ENCODE peak calls at places on chromosomes 16 and 17, in six cellular contexts. J, A, W, K, X and V are unnamed samples.

GRCh38 chr16:70676571-70677498 is 9.0 kb downstream of the MTSS2 start:
- DNase-seq in A (no peak), W (no peak), K (no peak), J (no peak), X (no peak), V (no peak)

GRCh38 chr17:46736100-46736499 is 82.4 kb downstream of the WNT3 start:
- DNase-seq in W (no peak), X (no peak), A (no peak), J (no peak), K (no peak), V (no peak)

GRCh38 chr16:10386517-10387377 is 886 bp downstream of the ATF7IP2 start:
- DNase-seq in X (no peak), W (peak), A (no peak), K (no peak), J (no peak), V (no peak)

GRCh38 chr16:16045311-16045710 is 95.9 kb downstream of the ABCC1 start:
- DNase-seq in K (no peak), J (no peak), X (no peak), A (no peak), W (no peak), V (no peak)

GRCh38 chr17:42018339-42018738 is 1.1 kb upstream of the DNAJC7 start:
- DNase-seq in X (no peak), A (no peak), K (no peak), J (no peak), W (no peak), V (no peak)

GRCh38 chr17:75561927-75562603 is 25.5 kb upstream of the MYO15B start:
- DNase-seq in K (peak), A (peak), J (no peak), X (no peak), W (no peak), V (no peak)

GRCh38 chr16:3838600-3839401 is 41.7 kb downstream of the CREBBP start:
- DNase-seq in W (no peak), A (no peak), K (no peak), X (no peak), J (no peak), V (no peak)

GRCh38 chr17:63446981-63447687 is 1.0 kb upstream of the CYB561 start:
- DNase-seq in W (peak), J (no peak), K (no peak), A (no peak), X (no peak), V (no peak)

GRCh38 chr16:29738514-29738913 is 7.3 kb downstream of the C16orf54 start:
- DNase-seq in J (no peak), A (no peak), W (no peak), X (no peak), K (no peak), V (no peak)

GRCh38 chr17:20266806-20267458 is 200.4 kb downstream of the LGALS9B start:
- DNase-seq in A (no peak), X (no peak), J (no peak), W (no peak), K (peak), V (no peak)

GRCh38 chr16:85523602-85524364 is 89.3 kb upstream of the GSE1 start:
- DNase-seq in K (no peak), W (no peak), J (no peak), A (no peak), X (no peak), V (peak)

GRCh38 chr16:61681673-61682072 is 354.6 kb downstream of the CDH8 start:
- DNase-seq in W (no peak), X (no peak), K (no peak), J (no peak), A (no peak), V (no peak)

GRCh38 chr17:17685775-17686291 is 4.6 kb downstream of the RAI1 start:
- DNase-seq in X (no peak), K (no peak), W (no peak), J (no peak), A (no peak), V (no peak)

GRCh38 chr16:57345666-57346204 is 12.8 kb upstream of the CCL22 start:
- DNase-seq in X (no peak), J (no peak), K (no peak), W (no peak), A (no peak), V (no peak)

GRCh38 chr16:66334856-66335255 is 31.6 kb upstream of the CDH5 start:
- DNase-seq in X (no peak), A (no peak), W (no peak), K (no peak), J (no peak), V (no peak)

GRCh38 chr17:66364508-66365203 is 62.2 kb downstream of the PRKCA start:
- DNase-seq in J (no peak), A (no peak), K (no peak), W (no peak), X (no peak), V (no peak)

GRCh38 chr17:5711344-5711743 is 127.0 kb upstream of the NLRP1 start:
- DNase-seq in X (no peak), A (no peak), W (no peak), J (no peak), K (no peak), V (no peak)

GRCh38 chr17:34259151-34259550 is 4.1 kb downstream of the CCL2 start:
- DNase-seq in X (no peak), J (no peak), A (peak), K (no peak), W (no peak), V (no peak)

GRCh38 chr17:66829386-66829864 is 5.5 kb upstream of the CACNG5 start:
- DNase-seq in X (no peak), A (peak), W (peak), K (peak), J (no peak), V (peak)

GRCh38 chr17:29763273-29763672 is 140.6 kb upstream of the CORO6 start:
- DNase-seq in X (no peak), A (no peak), J (no peak), K (no peak), W (no peak), V (no peak)

GRCh38 chr17:45229681-45230409 is 8.2 kb downstream of the FMNL1 start:
- DNase-seq in K (no peak), J (no peak), X (no peak), W (no peak), A (no peak), V (no peak)

GRCh38 chr17:18980682-18981384 is 23.7 kb downstream of the FAM83G start:
- DNase-seq in J (no peak), A (no peak), W (peak), K (peak), X (no peak), V (no peak)

GRCh38 chr17:79802736-79803420 is 6.0 kb upstream of the CBX8 start:
- DNase-seq in K (no peak), W (no peak), X (no peak), A (no peak), J (no peak), V (no peak)